ENCODE peak calls at places on chromosomes 4 and X, in seven cellular contexts. Y is lower leg skin, F is PC-3, W is glutamatergic neuron, D is lung, P is neural crest cell, Q is endodermal cell. U is an unnamed sample.

GRCh38 chr4:8427761-8428287 is 12.7 kb downstream of the ACOX3 start:
- DNase-seq in Y (peak; percentile 44), P (no peak), D (peak; percentile 34), W (no peak), F (peak; percentile 18), Q (no peak), U (no peak)

GRCh38 chrX:154046262-154046771 is 26.6 kb upstream of the IRAK1 start:
- DNase-seq in Q (no peak), P (no peak), W (no peak), Y (peak; percentile 34), D (no peak), F (no peak), U (no peak)

GRCh38 chr4:7398104-7398423 is 36.7 kb downstream of the PSAPL1 start:
- DNase-seq in Q (peak; percentile 39), Y (no peak), F (peak; percentile 61), W (no peak), D (peak; percentile 83), P (no peak), U (peak; percentile 9)

GRCh38 chrX:2863646-2864045 is 34.9 kb downstream of the GYG2 start:
- DNase-seq in Q (peak; percentile 62), Y (no peak), P (no peak), D (no peak), F (no peak), W (no peak), U (no peak)

GRCh38 chrX:40058719-40059118 is 39.0 kb downstream of the BCOR start:
- DNase-seq in P (no peak), D (no peak), Q (no peak), W (no peak), F (no peak), Y (no peak), U (no peak)

GRCh38 chrX:53317365-53318069 is 36.1 kb upstream of the IQSEC2 start:
- DNase-seq in D (peak; percentile 59), W (peak; percentile 75), F (peak; percentile 54), Y (peak; percentile 22), P (peak; percentile 65), Q (peak; percentile 89), U (peak; percentile 61)

GRCh38 chr4:73211968-73212367 is 46.6 kb downstream of the ANKRD17 start:
- DNase-seq in W (no peak), Y (no peak), F (no peak), P (no peak), D (no peak), Q (no peak), U (no peak)

GRCh38 chr4:8235224-8235623 is 34.3 kb upstream of the HTRA3 start:
- DNase-seq in Q (no peak), P (no peak), D (no peak), W (no peak), Y (no peak), F (no peak), U (no peak)

GRCh38 chrX:154526901-154527675 is 11.1 kb upstream of the FAM3A start:
- DNase-seq in Y (peak; percentile 67), P (peak; percentile 60), W (peak; percentile 80), D (peak; percentile 76), Q (peak; percentile 88), F (peak; percentile 82), U (peak; percentile 40)

GRCh38 chrX:51893931-51894696 is 691 bp downstream of the MAGED1 start:
- DNase-seq in Y (no peak), D (no peak), W (peak; percentile 50), F (peak; percentile 25), Q (peak; percentile 67), P (peak; percentile 21), U (no peak)

GRCh38 chr4:81652069-81652478 is 180.4 kb upstream of the RASGEF1B start:
- DNase-seq in P (no peak), Y (no peak), Q (no peak), D (no peak), F (no peak), W (no peak), U (no peak)

GRCh38 chr4:26028793-26029511 is 114.9 kb downstream of the SMIM20 start:
- DNase-seq in Q (peak; percentile 97), W (peak; percentile 93), D (peak; percentile 76), Y (no peak), P (peak; percentile 76), F (no peak), U (no peak)

GRCh38 chr4:128349921-128350320 is 62.3 kb upstream of the PGRMC2 start:
- DNase-seq in P (no peak), Y (no peak), W (no peak), Q (no peak), F (peak; percentile 31), D (no peak), U (no peak)

GRCh38 chrX:40581333-40581910 is 652 bp downstream of the ATP6AP2 start:
- DNase-seq in D (no peak), P (no peak), F (peak; percentile 13), W (no peak), Q (no peak), Y (no peak), U (no peak)

GRCh38 chrX:114626323-114626722 is 42.4 kb downstream of the HTR2C start:
- DNase-seq in Q (no peak), D (no peak), F (peak; percentile 39), W (no peak), Y (no peak), P (no peak), U (no peak)

GRCh38 chr4:120858776-120859175 is 63.8 kb downstream of the PRDM5 start:
- DNase-seq in P (no peak), Q (no peak), W (no peak), D (no peak), F (no peak), Y (no peak), U (no peak)

GRCh38 chr4:38322709-38323108 is 341.3 kb upstream of the KLF3 start:
- DNase-seq in W (no peak), Y (no peak), D (no peak), F (peak; percentile 44), Q (no peak), P (no peak), U (no peak)

GRCh38 chr4:186936496-186937375 is 213.1 kb upstream of the FAT1 start:
- DNase-seq in D (no peak), Y (no peak), P (no peak), W (no peak), Q (no peak), F (peak; percentile 79), U (no peak)

GRCh38 chr4:8293131-8293975 is 23.8 kb downstream of the HTRA3 start:
- DNase-seq in W (peak; percentile 5), F (no peak), P (no peak), D (no peak), Q (peak; percentile 28), Y (no peak), U (no peak)

GRCh38 chr4:15649914-15650545 is 5.1 kb downstream of the FBXL5 start:
- DNase-seq in Y (no peak), F (peak; percentile 62), D (peak; percentile 41), W (peak; percentile 19), P (peak; percentile 5), Q (peak; percentile 81), U (no peak)

GRCh38 chr4:30950737-30951136 is 230.6 kb downstream of the PCDH7 start:
- DNase-seq in P (no peak), F (peak; percentile 91), W (no peak), Y (peak; percentile 80), Q (no peak), D (no peak), U (no peak)

GRCh38 chrX:153381684-153382532 is 19.2 kb downstream of the PNMA6E start:
- DNase-seq in Q (peak; percentile 63), W (no peak), P (no peak), D (no peak), F (no peak), Y (no peak), U (no peak)

GRCh38 chrX:46978341-46979291 is 66.4 kb downstream of the JADE3 start:
- DNase-seq in Q (peak; percentile 92), F (peak; percentile 84), P (peak; percentile 55), W (peak; percentile 70), Y (peak; percentile 28), D (peak; percentile 63), U (no peak)

DNA sequence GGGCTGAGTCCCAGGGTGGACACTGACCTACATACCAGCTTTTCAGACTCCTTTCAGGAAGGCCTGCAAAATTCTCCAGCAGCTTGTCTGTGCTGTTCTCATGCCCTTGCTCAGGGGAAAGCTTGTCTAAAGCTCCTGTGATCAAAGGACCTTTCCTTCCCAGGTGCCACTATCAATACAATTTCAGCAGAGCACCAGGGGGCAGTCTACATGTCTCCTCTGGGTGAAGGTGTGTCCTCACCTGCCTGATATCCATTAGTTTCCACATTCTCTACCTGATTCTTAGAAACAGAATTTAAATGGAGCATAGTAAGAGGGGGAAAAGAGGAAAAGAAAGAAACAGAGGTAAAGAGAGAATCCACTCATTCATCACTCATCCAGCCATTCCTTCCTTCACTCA is 114.2 kb downstream of the PPARGC1A start:
- DNase-seq in F (peak; percentile 11), P (no peak), Y (no peak), Q (peak; percentile 65), D (no peak), W (no peak), U (no peak)
- TF ChIP-seq CTCF in F (peak; percentile 32), P (no peak), Y (no peak), Q (peak; percentile 68), D (no peak), W (no peak), U (no peak)

GRCh38 chr4:140851804-140852203 is 95.6 kb upstream of the TBC1D9 start:
- DNase-seq in W (no peak), F (no peak), D (no peak), Q (no peak), P (no peak), Y (no peak), U (no peak)
- TF ChIP-seq CTCF in W (no peak), F (no peak), D (no peak), Q (no peak), P (no peak), Y (no peak), U (no peak)

GRCh38 chr4:11700751-11701226 is 272.1 kb upstream of the HS3ST1 start:
- DNase-seq in Y (no peak), W (no peak), D (no peak), P (no peak), F (peak; percentile 86), Q (no peak), U (no peak)

GRCh38 chr4:11704136-11704535 is 275.4 kb upstream of the HS3ST1 start:
- DNase-seq in D (no peak), Y (no peak), W (no peak), Q (no peak), F (no peak), P (no peak), U (no peak)

GRCh38 chr4:11698846-11699590 is 270.3 kb upstream of the HS3ST1 start:
- DNase-seq in Q (no peak), P (no peak), Y (no peak), D (no peak), F (peak; percentile 92), W (no peak), U (no peak)

GRCh38 chr4:11702886-11703555 is 274.3 kb upstream of the HS3ST1 start:
- DNase-seq in Q (no peak), Y (no peak), D (no peak), W (no peak), F (peak; percentile 37), P (no peak), U (no peak)

DNA sequence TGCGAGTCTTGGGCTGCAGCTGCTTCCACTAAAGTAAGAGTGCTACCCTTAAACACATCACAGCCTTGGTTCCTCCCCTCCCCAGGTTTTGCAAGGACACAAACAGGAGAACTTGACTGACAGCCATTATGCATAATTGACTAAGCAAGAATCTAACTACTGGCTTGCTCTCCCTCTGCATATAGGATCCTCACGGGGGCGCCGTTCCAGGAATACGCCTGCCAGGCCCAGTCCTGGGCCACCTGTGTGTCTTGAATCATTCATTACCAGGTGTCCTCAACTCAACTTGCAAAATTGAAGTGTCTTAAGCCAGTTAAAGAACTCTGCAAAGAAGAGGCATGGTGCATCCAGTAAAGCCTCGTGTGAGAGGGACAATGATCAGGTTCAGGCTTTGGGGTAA is 273.3 kb upstream of the HS3ST1 start:
- DNase-seq in Y (no peak), F (no peak), W (no peak), D (no peak), Q (peak; percentile 62), P (no peak), U (no peak)
- TF ChIP-seq CTCF in Y (no peak), F (no peak), W (no peak), D (no peak), Q (peak; percentile 56), P (no peak), U (no peak)

GRCh38 chr4:41339812-41340809 is 83.4 kb downstream of the UCHL1 start:
- DNase-seq in F (peak; percentile 52), W (no peak), D (no peak), P (peak; percentile 41), Y (no peak), Q (peak; percentile 78), U (no peak)
- TF ChIP-seq CTCF in F (no peak), W (no peak), D (no peak), P (no peak), Y (no peak), Q (peak; percentile 13), U (peak; percentile 33)

U was measured in D721Med.